ENCODE peak calls at places on chromosomes 12 and 14, in four cellular contexts. T is BJ, N is MM.1S, X is Panc1. I is an unnamed sample. For H3K36me3, the result is how much of the 10 kb centered on the place peaks cover.

GRCh38 chr12:115639667-115640012 is 637.9 kb downstream of the MED13L start:
- DNase-seq in T (no peak), X (no peak), N (no peak), I (no peak)

GRCh38 chr12:31034372-31034771 is 39.3 kb upstream of the DDX11 start:
- DNase-seq in T (no peak), X (no peak), N (no peak), I (peak)

GRCh38 chr12:129064201-129064881 is 211.1 kb downstream of the GLT1D1 start:
- DNase-seq in N (no peak), X (no peak), T (no peak), I (no peak)

GRCh38 chr14:102594514-102595175 is 2.2 kb downstream of the RCOR1 start:
- DNase-seq in T (no peak), N (peak), X (peak), I (peak)

GRCh38 chr12:97568336-97569180 is 106.0 kb downstream of the RMST start:
- DNase-seq in X (no peak), T (no peak), N (no peak), I (peak)

GRCh38 chr12:107375231-107375630 is 281.9 kb upstream of the CRY1 start:
- DNase-seq in T (no peak), X (no peak), N (no peak), I (no peak)

GRCh38 chr12:14936224-14936861 is 2.0 kb downstream of the ERP27 start:
- DNase-seq in N (no peak), X (no peak), T (no peak), I (peak)

GRCh38 chr12:24479131-24479530 is 469.8 kb downstream of the BCAT1 start:
- DNase-seq in X (no peak), N (no peak), T (no peak), I (peak)

GRCh38 chr12:77847665-77848431 is 17.2 kb downstream of the NAV3 start:
- DNase-seq in X (peak), N (peak), T (peak), I (peak)

GRCh38 chr14:93045965-93046695 is 69.6 kb downstream of the ITPK1 start:
- DNase-seq in X (no peak), T (peak), N (no peak), I (no peak)

GRCh38 chr12:120117961-120118709 is 1.6 kb upstream of the RAB35 start:
- DNase-seq in N (no peak), T (no peak), X (no peak), I (peak)

GRCh38 chr12:60173213-60174170 is 577.7 kb downstream of the SLC16A7 start:
- DNase-seq in X (no peak), N (no peak), T (no peak), I (no peak)

GRCh38 chr12:116529048-116529447 is 30.1 kb upstream of the MAP1LC3B2 start:
- DNase-seq in N (no peak), T (peak), X (no peak), I (no peak)

GRCh38 chr12:48862691-48863090 is 3.0 kb downstream of the RND1 start:
- DNase-seq in X (no peak), N (no peak), T (no peak), I (no peak)

GRCh38 chr12:93089805-93090569 is 160.9 kb upstream of the EEA1 start:
- DNase-seq in N (no peak), X (peak), T (peak), I (peak)

GRCh38 chr12:1189163-1189562 is 198.1 kb downstream of the ERC1 start:
- DNase-seq in N (no peak), T (no peak), X (no peak), I (peak)

DNA sequence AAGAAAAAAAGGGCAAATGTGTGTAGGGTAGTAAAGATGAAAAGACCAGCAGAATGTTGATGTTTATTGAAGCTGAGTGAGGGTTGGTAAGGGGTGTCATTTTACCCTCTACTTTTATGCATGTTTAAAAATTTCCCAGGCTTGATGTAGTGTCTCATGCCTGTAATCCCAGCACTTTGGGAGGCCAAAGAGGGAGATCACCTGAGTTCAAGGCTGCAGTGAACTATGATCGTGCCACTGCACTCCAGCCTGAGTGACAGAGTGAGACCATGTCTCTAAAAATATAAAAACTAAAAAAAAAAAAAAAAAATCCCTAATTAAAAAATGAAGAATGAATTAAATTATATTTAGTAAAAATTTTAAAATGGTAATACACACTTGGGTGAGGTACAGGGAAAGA is 8.5 kb downstream of the SEL1L start:
- DNase-seq in X (no peak), N (no peak), T (no peak), I (no peak)
- H3K36me3 ChIP-seq in X (under half), N (under half), T (under half), I (under half)

DNA sequence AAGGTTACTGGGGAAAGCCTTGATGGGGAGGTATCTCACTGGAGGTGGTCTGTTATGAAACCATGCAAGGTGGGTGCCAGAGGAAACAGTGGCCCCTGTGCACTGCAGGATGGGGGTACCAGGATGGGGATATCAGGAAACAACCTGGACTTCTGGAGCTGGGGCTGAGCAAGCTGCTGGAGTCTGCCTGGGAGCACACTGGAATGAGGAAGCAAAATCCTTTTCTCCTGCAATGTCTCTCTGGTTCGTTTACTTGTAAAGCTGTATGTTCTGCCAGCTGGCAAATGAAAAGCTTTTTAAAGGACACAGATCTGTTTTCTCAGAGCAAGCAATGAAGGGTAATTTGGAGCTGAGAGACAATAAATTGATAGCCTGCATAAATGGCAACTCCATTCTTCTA is 23.2 kb upstream of the SERPINA1 start:
- DNase-seq in N (no peak), T (no peak), X (no peak), I (no peak)
- H3K36me3 ChIP-seq in N (under half), T (under half), X (under half), I (under half)

GRCh38 chr12:122040579-122041386 is 19.1 kb downstream of the BCL7A start:
- DNase-seq in N (no peak), X (no peak), T (no peak), I (no peak)
- H3K36me3 ChIP-seq in N (under half), X (under half), T (under half), I (under half)

DNA sequence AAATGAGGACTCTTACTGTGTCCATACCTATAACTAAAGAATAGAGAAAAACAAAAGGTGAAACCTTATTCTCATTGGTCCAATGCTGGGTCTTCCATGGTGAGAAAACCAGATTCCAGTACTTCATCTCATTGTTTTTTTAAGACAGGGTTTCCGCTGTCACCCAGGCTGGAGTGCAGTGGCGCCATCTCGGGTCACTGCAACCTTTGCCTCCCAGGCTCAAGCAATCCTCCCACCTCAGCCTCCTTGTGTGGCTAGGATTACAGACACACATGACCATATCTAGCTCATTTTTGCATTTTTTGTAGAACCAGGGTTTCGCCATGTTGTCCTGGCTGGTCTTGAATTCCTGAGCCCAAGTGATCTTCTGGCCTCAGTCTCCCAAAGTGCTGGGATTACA is 13.3 kb downstream of the RBM23 start:
- DNase-seq in T (no peak), N (no peak), X (no peak), I (no peak)
- H3K36me3 ChIP-seq in T (under half), N (under half), X (under half), I (under half)

I was measured in bronchial epithelial cell.